ENCODE peak calls at places on chromosome 12, in ten cellular contexts. One of them, this sample, is unnamed.

GRCh38 chr12:113086249-113087164 is 30.0 kb downstream of the DTX1 start:
- DNase-seq in WTC11: no peak
- DNase-seq in KBM-7: peak
- DNase-seq in endothelial cell: no peak
- DNase-seq in GM10248: no peak
- DNase-seq in stimulated activated CD4-positive, alpha-beta T cell treated with anti-CD3 and anti-CD28 coated beads, Interleukin-15, amount 100 ng/mL, for 1 hour: no peak
- DNase-seq in fibroblast of the aortic adventitia: no peak
- DNase-seq in activated B cell treated with CpG ODN at 0.5 μM for 24 hours: no peak
- DNase-seq in KG1: no peak
- DNase-seq in COR-L47: no peak
- DNase-seq in this sample: no peak

GRCh38 chr12:40693503-40693863 is 1.2 kb downstream of the CNTN1 start:
- DNase-seq in WTC11: peak
- DNase-seq in KBM-7: no peak
- DNase-seq in endothelial cell: peak
- DNase-seq in GM10248: no peak
- DNase-seq in stimulated activated CD4-positive, alpha-beta T cell treated with anti-CD3 and anti-CD28 coated beads, Interleukin-15, amount 100 ng/mL, for 1 hour: no peak
- DNase-seq in fibroblast of the aortic adventitia: no peak
- DNase-seq in activated B cell treated with CpG ODN at 0.5 μM for 24 hours: no peak
- DNase-seq in KG1: no peak
- DNase-seq in COR-L47: peak
- DNase-seq in this sample: no peak

GRCh38 chr12:95548539-95549391 is 2.5 kb downstream of the USP44 start:
- DNase-seq in WTC11: peak
- DNase-seq in KBM-7: no peak
- DNase-seq in endothelial cell: peak
- DNase-seq in GM10248: peak
- DNase-seq in stimulated activated CD4-positive, alpha-beta T cell treated with anti-CD3 and anti-CD28 coated beads, Interleukin-15, amount 100 ng/mL, for 1 hour: peak
- DNase-seq in fibroblast of the aortic adventitia: peak
- DNase-seq in activated B cell treated with CpG ODN at 0.5 μM for 24 hours: peak
- DNase-seq in KG1: no peak
- DNase-seq in COR-L47: peak
- DNase-seq in this sample: no peak

GRCh38 chr12:9273276-9273675 is 65.1 kb upstream of the PZP start:
- DNase-seq in WTC11: no peak
- DNase-seq in KBM-7: no peak
- DNase-seq in endothelial cell: no peak
- DNase-seq in GM10248: no peak
- DNase-seq in stimulated activated CD4-positive, alpha-beta T cell treated with anti-CD3 and anti-CD28 coated beads, Interleukin-15, amount 100 ng/mL, for 1 hour: no peak
- DNase-seq in fibroblast of the aortic adventitia: peak
- DNase-seq in activated B cell treated with CpG ODN at 0.5 μM for 24 hours: no peak
- DNase-seq in KG1: no peak
- DNase-seq in COR-L47: no peak
- DNase-seq in this sample: peak

GRCh38 chr12:95918194-95918993 is 24.0 kb downstream of the CCDC38 start:
- DNase-seq in WTC11: peak
- DNase-seq in KBM-7: peak
- DNase-seq in endothelial cell: peak
- DNase-seq in GM10248: peak
- DNase-seq in stimulated activated CD4-positive, alpha-beta T cell treated with anti-CD3 and anti-CD28 coated beads, Interleukin-15, amount 100 ng/mL, for 1 hour: peak
- DNase-seq in fibroblast of the aortic adventitia: peak
- DNase-seq in activated B cell treated with CpG ODN at 0.5 μM for 24 hours: no peak
- DNase-seq in KG1: no peak
- DNase-seq in COR-L47: peak
- DNase-seq in this sample: peak

GRCh38 chr12:51217133-51217967 is 512 bp downstream of the POU6F1 start:
- DNase-seq in WTC11: peak
- DNase-seq in KBM-7: peak
- DNase-seq in endothelial cell: peak
- DNase-seq in GM10248: peak
- DNase-seq in stimulated activated CD4-positive, alpha-beta T cell treated with anti-CD3 and anti-CD28 coated beads, Interleukin-15, amount 100 ng/mL, for 1 hour: peak
- DNase-seq in fibroblast of the aortic adventitia: no peak
- DNase-seq in activated B cell treated with CpG ODN at 0.5 μM for 24 hours: peak
- DNase-seq in KG1: no peak
- DNase-seq in COR-L47: no peak
- DNase-seq in this sample: no peak

GRCh38 chr12:113582521-113583218 is 111.0 kb upstream of the LHX5 start:
- DNase-seq in WTC11: no peak
- DNase-seq in KBM-7: no peak
- DNase-seq in endothelial cell: no peak
- DNase-seq in GM10248: no peak
- DNase-seq in stimulated activated CD4-positive, alpha-beta T cell treated with anti-CD3 and anti-CD28 coated beads, Interleukin-15, amount 100 ng/mL, for 1 hour: no peak
- DNase-seq in fibroblast of the aortic adventitia: no peak
- DNase-seq in activated B cell treated with CpG ODN at 0.5 μM for 24 hours: no peak
- DNase-seq in KG1: no peak
- DNase-seq in COR-L47: no peak
- DNase-seq in this sample: peak

GRCh38 chr12:25997401-25997973 is 39.0 kb downstream of the RASSF8 start:
- DNase-seq in WTC11: no peak
- DNase-seq in KBM-7: no peak
- DNase-seq in endothelial cell: no peak
- DNase-seq in GM10248: no peak
- DNase-seq in stimulated activated CD4-positive, alpha-beta T cell treated with anti-CD3 and anti-CD28 coated beads, Interleukin-15, amount 100 ng/mL, for 1 hour: no peak
- DNase-seq in fibroblast of the aortic adventitia: peak
- DNase-seq in activated B cell treated with CpG ODN at 0.5 μM for 24 hours: no peak
- DNase-seq in KG1: no peak
- DNase-seq in COR-L47: no peak
- DNase-seq in this sample: peak

GRCh38 chr12:31590730-31591307 is at the start of gene DENND5B:
- DNase-seq in WTC11: peak
- DNase-seq in KBM-7: peak
- DNase-seq in endothelial cell: peak
- DNase-seq in GM10248: peak
- DNase-seq in stimulated activated CD4-positive, alpha-beta T cell treated with anti-CD3 and anti-CD28 coated beads, Interleukin-15, amount 100 ng/mL, for 1 hour: no peak
- DNase-seq in fibroblast of the aortic adventitia: peak
- DNase-seq in activated B cell treated with CpG ODN at 0.5 μM for 24 hours: peak
- DNase-seq in KG1: no peak
- DNase-seq in COR-L47: peak
- DNase-seq in this sample: peak

GRCh38 chr12:115044073-115044472 is 360.1 kb upstream of the TBX3 start:
- DNase-seq in WTC11: no peak
- DNase-seq in KBM-7: no peak
- DNase-seq in endothelial cell: no peak
- DNase-seq in GM10248: no peak
- DNase-seq in stimulated activated CD4-positive, alpha-beta T cell treated with anti-CD3 and anti-CD28 coated beads, Interleukin-15, amount 100 ng/mL, for 1 hour: no peak
- DNase-seq in fibroblast of the aortic adventitia: peak
- DNase-seq in activated B cell treated with CpG ODN at 0.5 μM for 24 hours: no peak
- DNase-seq in KG1: no peak
- DNase-seq in COR-L47: no peak
- DNase-seq in this sample: peak

GRCh38 chr12:91196436-91196835 is 13.8 kb upstream of the DCN start:
- DNase-seq in WTC11: no peak
- DNase-seq in KBM-7: no peak
- DNase-seq in endothelial cell: no peak
- DNase-seq in GM10248: no peak
- DNase-seq in stimulated activated CD4-positive, alpha-beta T cell treated with anti-CD3 and anti-CD28 coated beads, Interleukin-15, amount 100 ng/mL, for 1 hour: no peak
- DNase-seq in fibroblast of the aortic adventitia: no peak
- DNase-seq in activated B cell treated with CpG ODN at 0.5 μM for 24 hours: no peak
- DNase-seq in KG1: no peak
- DNase-seq in COR-L47: no peak
- DNase-seq in this sample: no peak

GRCh38 chr12:114269153-114269552 is 136.8 kb downstream of the TBX5 start:
- DNase-seq in WTC11: no peak
- DNase-seq in KBM-7: peak
- DNase-seq in endothelial cell: no peak
- DNase-seq in GM10248: no peak
- DNase-seq in stimulated activated CD4-positive, alpha-beta T cell treated with anti-CD3 and anti-CD28 coated beads, Interleukin-15, amount 100 ng/mL, for 1 hour: no peak
- DNase-seq in fibroblast of the aortic adventitia: no peak
- DNase-seq in activated B cell treated with CpG ODN at 0.5 μM for 24 hours: no peak
- DNase-seq in KG1: no peak
- DNase-seq in COR-L47: no peak
- DNase-seq in this sample: no peak

GRCh38 chr12:67151891-67152290 is 117.3 kb upstream of the CAND1 start:
- DNase-seq in WTC11: no peak
- DNase-seq in KBM-7: no peak
- DNase-seq in endothelial cell: no peak
- DNase-seq in GM10248: no peak
- DNase-seq in stimulated activated CD4-positive, alpha-beta T cell treated with anti-CD3 and anti-CD28 coated beads, Interleukin-15, amount 100 ng/mL, for 1 hour: no peak
- DNase-seq in fibroblast of the aortic adventitia: peak
- DNase-seq in activated B cell treated with CpG ODN at 0.5 μM for 24 hours: no peak
- DNase-seq in KG1: no peak
- DNase-seq in COR-L47: no peak
- DNase-seq in this sample: no peak

GRCh38 chr12:126608607-126609175 is 1543.5 kb downstream of the AACS start:
- DNase-seq in WTC11: no peak
- DNase-seq in KBM-7: no peak
- DNase-seq in endothelial cell: no peak
- DNase-seq in GM10248: no peak
- DNase-seq in stimulated activated CD4-positive, alpha-beta T cell treated with anti-CD3 and anti-CD28 coated beads, Interleukin-15, amount 100 ng/mL, for 1 hour: no peak
- DNase-seq in fibroblast of the aortic adventitia: peak
- DNase-seq in activated B cell treated with CpG ODN at 0.5 μM for 24 hours: no peak
- DNase-seq in KG1: peak
- DNase-seq in COR-L47: no peak
- DNase-seq in this sample: no peak

GRCh38 chr12:130953783-130954543 is at the start of gene ADGRD1:
- DNase-seq in WTC11: no peak
- DNase-seq in KBM-7: peak
- DNase-seq in endothelial cell: no peak
- DNase-seq in GM10248: peak
- DNase-seq in stimulated activated CD4-positive, alpha-beta T cell treated with anti-CD3 and anti-CD28 coated beads, Interleukin-15, amount 100 ng/mL, for 1 hour: no peak
- DNase-seq in fibroblast of the aortic adventitia: peak
- DNase-seq in activated B cell treated with CpG ODN at 0.5 μM for 24 hours: no peak
- DNase-seq in KG1: no peak
- DNase-seq in COR-L47: no peak
- DNase-seq in this sample: no peak

GRCh38 chr12:104715562-104716182 is 242.4 kb downstream of the SLC41A2 start:
- DNase-seq in WTC11: no peak
- DNase-seq in KBM-7: no peak
- DNase-seq in endothelial cell: no peak
- DNase-seq in GM10248: no peak
- DNase-seq in stimulated activated CD4-positive, alpha-beta T cell treated with anti-CD3 and anti-CD28 coated beads, Interleukin-15, amount 100 ng/mL, for 1 hour: no peak
- DNase-seq in fibroblast of the aortic adventitia: no peak
- DNase-seq in activated B cell treated with CpG ODN at 0.5 μM for 24 hours: no peak
- DNase-seq in KG1: no peak
- DNase-seq in COR-L47: peak
- DNase-seq in this sample: no peak

GRCh38 chr12:104154806-104155205 is 16.8 kb upstream of the NFYB start:
- DNase-seq in WTC11: no peak
- DNase-seq in KBM-7: no peak
- DNase-seq in endothelial cell: no peak
- DNase-seq in GM10248: no peak
- DNase-seq in stimulated activated CD4-positive, alpha-beta T cell treated with anti-CD3 and anti-CD28 coated beads, Interleukin-15, amount 100 ng/mL, for 1 hour: no peak
- DNase-seq in fibroblast of the aortic adventitia: no peak
- DNase-seq in activated B cell treated with CpG ODN at 0.5 μM for 24 hours: no peak
- DNase-seq in KG1: no peak
- DNase-seq in COR-L47: peak
- DNase-seq in this sample: no peak

GRCh38 chr12:115451785-115452736 is 768.1 kb upstream of the TBX3 start:
- DNase-seq in WTC11: peak
- DNase-seq in KBM-7: peak
- DNase-seq in endothelial cell: peak
- DNase-seq in GM10248: peak
- DNase-seq in stimulated activated CD4-positive, alpha-beta T cell treated with anti-CD3 and anti-CD28 coated beads, Interleukin-15, amount 100 ng/mL, for 1 hour: no peak
- DNase-seq in fibroblast of the aortic adventitia: no peak
- DNase-seq in activated B cell treated with CpG ODN at 0.5 μM for 24 hours: no peak
- DNase-seq in KG1: no peak
- DNase-seq in COR-L47: peak
- DNase-seq in this sample: peak

This sample was measured in PC-3.